ENCODE peak calls at places on chromosomes 13 and 19, in seven cellular contexts. C is small intestine, X is cardiac muscle cell, L is breast epithelium, J is M059J, O is Karpas-422, U is mucosa of gallbladder. Q is an unnamed sample.

GRCh38 chr19:17165715-17166114 is 49.4 kb upstream of the USE1 start:
- DNase-seq in C (no peak), X (no peak), L (no peak), J (no peak), O (no peak), U (no peak), Q (no peak)

GRCh38 chr19:38697197-38697596 is 47.1 kb downstream of the CAPN12 start:
- DNase-seq in C (no peak), X (no peak), L (no peak), J (no peak), O (no peak), U (no peak), Q (no peak)

GRCh38 chr19:37872383-37872782 is 34.0 kb downstream of the WDR87 start:
- DNase-seq in C (no peak), X (no peak), L (no peak), J (no peak), O (no peak), U (no peak), Q (no peak)

GRCh38 chr13:91375119-91375729 is 23.2 kb upstream of the GPC5 start:
- DNase-seq in C (no peak), X (peak), L (no peak), J (peak), O (peak), U (no peak), Q (no peak)

GRCh38 chr13:111326621-111326965 is 6.2 kb downstream of the TEX29 start:
- DNase-seq in C (no peak), X (no peak), L (no peak), J (no peak), O (no peak), U (no peak), Q (no peak)

GRCh38 chr13:38381840-38382239 is 32.2 kb downstream of the UFM1 start:
- DNase-seq in C (no peak), X (peak), L (no peak), J (peak), O (no peak), U (no peak), Q (no peak)

GRCh38 chr13:19769854-19770253 is 12.9 kb downstream of the PSPC1 start:
- DNase-seq in C (no peak), X (no peak), L (no peak), J (no peak), O (no peak), U (no peak), Q (no peak)

GRCh38 chr13:79190932-79191331 is 215.1 kb downstream of the RBM26 start:
- DNase-seq in C (no peak), X (no peak), L (no peak), J (no peak), O (no peak), U (no peak), Q (no peak)

GRCh38 chr13:78589206-78589605 is 14.1 kb downstream of the POU4F1 start:
- DNase-seq in C (no peak), X (peak), L (no peak), J (peak), O (peak), U (no peak), Q (no peak)

GRCh38 chr13:65600702-65601101 is 1629.4 kb downstream of the PCDH9 start:
- DNase-seq in C (no peak), X (peak), L (no peak), J (peak), O (no peak), U (no peak), Q (no peak)

GRCh38 chr19:11578342-11579142 is 1.1 kb upstream of the ACP5 start:
- DNase-seq in C (peak), X (peak), L (no peak), J (no peak), O (peak), U (peak), Q (no peak)

GRCh38 chr13:57527114-57527770 is 104.3 kb upstream of the PCDH17 start:
- DNase-seq in C (peak), X (no peak), L (no peak), J (no peak), O (no peak), U (no peak), Q (no peak)

GRCh38 chr13:97113231-97114001 is 108.7 kb upstream of the MBNL2 start:
- DNase-seq in C (peak), X (no peak), L (no peak), J (no peak), O (no peak), U (no peak), Q (no peak)

GRCh38 chr13:98741741-98742435 is 10.6 kb downstream of the SLC15A1 start:
- DNase-seq in C (peak), X (no peak), L (no peak), J (no peak), O (no peak), U (no peak), Q (no peak)

GRCh38 chr19:56899943-56900342 is 59.4 kb upstream of the PEG3 start:
- DNase-seq in C (no peak), X (no peak), L (no peak), J (no peak), O (no peak), U (no peak), Q (no peak)

GRCh38 chr13:50380905-50381304 is 365.7 kb downstream of the KCNRG start:
- DNase-seq in C (no peak), X (no peak), L (no peak), J (no peak), O (no peak), U (no peak), Q (no peak)

GRCh38 chr13:48123827-48124226 is 28.9 kb upstream of the MED4 start:
- DNase-seq in C (no peak), X (no peak), L (no peak), J (no peak), O (no peak), U (no peak), Q (no peak)

GRCh38 chr13:95509521-95510315 is 42.8 kb upstream of the CLDN10 start:
- DNase-seq in C (no peak), X (peak), L (no peak), J (peak), O (no peak), U (no peak), Q (no peak)

GRCh38 chr19:56253737-56254136 is 18.8 kb upstream of the EDDM13 start:
- DNase-seq in C (peak), X (peak), L (no peak), J (peak), O (peak), U (no peak), Q (peak)

GRCh38 chr19:35267818-35268545 is 780 bp upstream of the USF2 start:
- DNase-seq in C (peak), X (peak), L (peak), J (peak), O (peak), U (peak), Q (no peak)

GRCh38 chr13:35694549-35695233 is 218.2 kb upstream of the MAB21L1 start:
- DNase-seq in C (no peak), X (no peak), L (no peak), J (no peak), O (no peak), U (no peak), Q (no peak)

GRCh38 chr19:46391296-46392251 is 21.8 kb downstream of the CCDC8 start:
- DNase-seq in C (no peak), X (no peak), L (no peak), J (no peak), O (no peak), U (no peak), Q (no peak)

GRCh38 chr19:18274776-18275356 is 614 bp upstream of the IQCN start:
- DNase-seq in C (peak), X (peak), L (peak), J (peak), O (no peak), U (peak), Q (peak)

GRCh38 chr13:48962281-48962680 is 13.4 kb upstream of the FNDC3A start:
- DNase-seq in C (no peak), X (peak), L (no peak), J (peak), O (no peak), U (no peak), Q (no peak)

GRCh38 chr13:80921556-80921955 is 580.6 kb upstream of the SPRY2 start:
- DNase-seq in C (no peak), X (peak), L (no peak), J (no peak), O (no peak), U (no peak), Q (no peak)

GRCh38 chr13:93670858-93671257 is 444.3 kb downstream of the GPC6 start:
- DNase-seq in C (no peak), X (no peak), L (no peak), J (no peak), O (no peak), U (no peak), Q (no peak)

GRCh38 chr13:110636053-110636475 is 20.7 kb downstream of the NAXD start:
- DNase-seq in C (no peak), X (no peak), L (no peak), J (no peak), O (no peak), U (no peak), Q (no peak)

GRCh38 chr13:89061821-89062220 is 1390.7 kb downstream of the SLITRK5 start:
- DNase-seq in C (peak), X (no peak), L (no peak), J (no peak), O (no peak), U (no peak), Q (peak)

Q was measured in LNCaP clone FGC.